ENCODE peak calls at places on chromosomes 3 and 15, in five cellular contexts. Z is HFFc6, R is GM20000, W is globus pallidus, V is left ventricle myocardium superior. N is an unnamed sample.

GRCh38 chr3:71576966-71577459 is 6.5 kb downstream of the FOXP1 start:
- DNase-seq in Z (no peak), R (no peak), W (peak), V (no peak), N (no peak)

GRCh38 chr3:123683755-123684154 is 98.9 kb upstream of the HACD2 start:
- DNase-seq in Z (no peak), R (no peak), W (no peak), V (no peak), N (no peak)

GRCh38 chr3:102174832-102175374 is 259.9 kb upstream of the ZPLD1 start:
- DNase-seq in Z (peak), R (no peak), W (no peak), V (no peak), N (no peak)

GRCh38 chr3:60913474-60913873 is 337.8 kb downstream of the FHIT start:
- DNase-seq in Z (no peak), R (no peak), W (no peak), V (no peak), N (no peak)

GRCh38 chr3:111590096-111590491 is 5.1 kb downstream of the ZBED2 start:
- DNase-seq in Z (no peak), R (no peak), W (no peak), V (no peak), N (no peak)

GRCh38 chr3:5005367-5005766 is 26.1 kb downstream of the BHLHE40 start:
- DNase-seq in Z (no peak), R (no peak), W (no peak), V (no peak), N (no peak)

GRCh38 chr15:67641453-67641852 is 99.0 kb downstream of the MAP2K5 start:
- DNase-seq in Z (no peak), R (no peak), W (no peak), V (no peak), N (no peak)

GRCh38 chr3:188051801-188052228 is 102.1 kb upstream of the LPP start:
- DNase-seq in Z (no peak), R (no peak), W (no peak), V (peak), N (no peak)

GRCh38 chr3:24167468-24167867 is 222.4 kb downstream of the NR1D2 start:
- DNase-seq in Z (no peak), R (no peak), W (no peak), V (no peak), N (no peak)

GRCh38 chr3:116770815-116771450 is 61.4 kb downstream of the TUSC7 start:
- DNase-seq in Z (peak), R (peak), W (peak), V (peak), N (peak)

GRCh38 chr15:86743283-86743903 is 663.7 kb downstream of the AGBL1 start:
- DNase-seq in Z (no peak), R (no peak), W (peak), V (peak), N (peak)

GRCh38 chr3:933311-933710 is 159.5 kb upstream of the CNTN6 start:
- DNase-seq in Z (no peak), R (no peak), W (no peak), V (no peak), N (no peak)

GRCh38 chr3:185150561-185150960 is 2.3 kb downstream of the C3orf70 start:
- DNase-seq in Z (no peak), R (peak), W (no peak), V (no peak), N (no peak)

GRCh38 chr15:43169888-43170287 is 15.3 kb upstream of the CCNDBP1 start:
- DNase-seq in Z (no peak), R (no peak), W (no peak), V (no peak), N (no peak)

GRCh38 chr15:26235148-26235769 is 372.1 kb upstream of the ATP10A start:
- DNase-seq in Z (no peak), R (no peak), W (no peak), V (no peak), N (no peak)

GRCh38 chr3:160564205-160564922 is 1.0 kb downstream of the KPNA4 start:
- DNase-seq in Z (no peak), R (no peak), W (peak), V (no peak), N (no peak)

GRCh38 chr3:134351421-134351820 is 22.8 kb downstream of the AMOTL2 start:
- DNase-seq in Z (peak), R (no peak), W (no peak), V (peak), N (no peak)

GRCh38 chr3:122100591-122101491 is 45.7 kb downstream of the CD86 start:
- DNase-seq in Z (no peak), R (no peak), W (no peak), V (no peak), N (no peak)

GRCh38 chr3:43999920-44000319 is 241.8 kb upstream of the TOPAZ1 start:
- DNase-seq in Z (no peak), R (no peak), W (no peak), V (no peak), N (no peak)

GRCh38 chr15:66622677-66623076 is 56.9 kb upstream of the LCTL start:
- DNase-seq in Z (no peak), R (no peak), W (no peak), V (no peak), N (no peak)

GRCh38 chr15:98177950-98178848 is 217.7 kb downstream of the ARRDC4 start:
- DNase-seq in Z (peak), R (peak), W (peak), V (no peak), N (peak)

GRCh38 chr15:64038878-64039277 is 7.4 kb downstream of the DAPK2 start:
- DNase-seq in Z (no peak), R (no peak), W (no peak), V (no peak), N (no peak)

GRCh38 chr3:114584734-114585371 is 291.0 kb downstream of the TIGIT start:
- DNase-seq in Z (no peak), R (no peak), W (no peak), V (no peak), N (peak)

GRCh38 chr3:139797724-139798343 is 120.1 kb upstream of the NMNAT3 start:
- DNase-seq in Z (no peak), R (peak), W (no peak), V (peak), N (peak)

GRCh38 chr3:53149699-53150098 is 11.3 kb upstream of the PRKCD start:
- DNase-seq in Z (no peak), R (no peak), W (no peak), V (no peak), N (no peak)

GRCh38 chr3:46693897-46694235 is 387 bp upstream of the ALS2CL start:
- DNase-seq in Z (no peak), R (no peak), W (no peak), V (no peak), N (peak)

GRCh38 chr3:100288288-100288894 is 27.6 kb downstream of the TBC1D23 start:
- DNase-seq in Z (no peak), R (no peak), W (no peak), V (no peak), N (no peak)

GRCh38 chr3:150106752-150107428 is 136.2 kb upstream of the PFN2 start:
- DNase-seq in Z (peak), R (no peak), W (no peak), V (no peak), N (peak)

GRCh38 chr3:42652611-42653302 is 740 bp upstream of the ZBTB47 start:
- DNase-seq in Z (peak), R (peak), W (peak), V (peak), N (peak)

GRCh38 chr3:113151475-113152031 is 59.8 kb upstream of the BOC start:
- DNase-seq in Z (no peak), R (no peak), W (no peak), V (no peak), N (peak)

GRCh38 chr15:47715856-47716445 is 1.4 kb upstream of the SEMA6D start:
- DNase-seq in Z (no peak), R (no peak), W (peak), V (peak), N (peak)

GRCh38 chr15:84099181-84099580 is 136.4 kb upstream of the GOLGA6L4 start:
- DNase-seq in Z (no peak), R (peak), W (peak), V (peak), N (no peak)

GRCh38 chr3:49701388-49702077 is 12.2 kb downstream of the RNF123 start:
- DNase-seq in Z (no peak), R (no peak), W (no peak), V (no peak), N (peak)

GRCh38 chr3:117927831-117928230 is 1106.8 kb downstream of the IGSF11 start:
- DNase-seq in Z (no peak), R (no peak), W (no peak), V (no peak), N (no peak)

GRCh38 chr3:45786801-45787495 is 9.4 kb downstream of the SLC6A20 start:
- DNase-seq in Z (no peak), R (no peak), W (no peak), V (no peak), N (no peak)

GRCh38 chr3:72143322-72143721 is 358.4 kb upstream of the PROK2 start:
- DNase-seq in Z (no peak), R (no peak), W (no peak), V (no peak), N (peak)

GRCh38 chr3:176296066-176296597 is 901.1 kb downstream of the TBL1XR1 start:
- DNase-seq in Z (no peak), R (no peak), W (no peak), V (no peak), N (peak)

GRCh38 chr15:85800460-85801123 is 5.9 kb upstream of the KLHL25 start:
- DNase-seq in Z (peak), R (no peak), W (no peak), V (peak), N (peak)